ENCODE peak calls at places on chromosomes 3 and 15, in six cellular contexts. J, H, N, U, D and X are unnamed samples.

GRCh38 chr3:80097674-80098073 is 329.9 kb upstream of the ROBO1 start:
- DNase-seq in N (peak), J (no peak), D (no peak), U (no peak), H (no peak), X (no peak)

GRCh38 chr15:40470423-40471104 is at the start of gene CHST14:
- DNase-seq in H (peak), J (peak), N (peak), U (no peak), D (peak), X (peak)

GRCh38 chr15:101489633-101490407 is at the start of gene PCSK6:
- DNase-seq in D (no peak), U (no peak), J (peak), H (no peak), N (peak), X (peak)

GRCh38 chr15:40930430-40931299 is 1.5 kb downstream of the DLL4 start:
- DNase-seq in H (no peak), D (peak), N (peak), U (no peak), J (peak), X (peak)

GRCh38 chr3:147113293-147114045 is 292.9 kb downstream of the ZIC4 start:
- DNase-seq in U (peak), N (peak), H (no peak), D (peak), J (no peak), X (peak)

GRCh38 chr15:80160570-80161156 is 7.9 kb downstream of the FAH start:
- DNase-seq in N (peak), H (no peak), D (peak), U (peak), J (no peak), X (peak)

GRCh38 chr3:44845528-44846520 is 15.9 kb upstream of the TMEM42 start:
- DNase-seq in U (peak), H (no peak), J (no peak), N (peak), D (peak), X (peak)

GRCh38 chr3:62373215-62373614 is at the start of gene FEZF2:
- DNase-seq in H (no peak), J (peak), U (no peak), D (no peak), N (no peak), X (no peak)

GRCh38 chr15:69039516-69040225 is 25.2 kb downstream of the NOX5 start:
- DNase-seq in N (no peak), J (no peak), H (no peak), U (no peak), D (no peak), X (no peak)

GRCh38 chr15:57356636-57357035 is 19.7 kb upstream of the CGNL1 start:
- DNase-seq in D (peak), J (peak), N (peak), U (peak), H (no peak), X (no peak)

GRCh38 chr3:53721187-53721946 is 124.9 kb downstream of the CHDH start:
- DNase-seq in N (peak), D (peak), U (no peak), J (peak), H (no peak), X (no peak)

GRCh38 chr15:52523192-52523591 is 5.5 kb downstream of the MYO5A start:
- DNase-seq in U (peak), D (peak), J (no peak), N (peak), H (no peak), X (peak)

GRCh38 chr3:24387493-24387892 is 107.2 kb downstream of the THRB start:
- DNase-seq in J (no peak), N (peak), H (no peak), U (no peak), D (no peak), X (no peak)

GRCh38 chr3:157531301-157531660 is 28.1 kb upstream of the VEPH1 start:
- DNase-seq in H (no peak), D (peak), U (no peak), N (peak), J (no peak), X (no peak)

GRCh38 chr15:66072616-66073361 is 180.8 kb downstream of the MEGF11 start:
- DNase-seq in H (no peak), J (no peak), N (peak), D (no peak), U (peak), X (no peak)

GRCh38 chr15:42581272-42581730 is 5.9 kb downstream of the STARD9 start:
- DNase-seq in D (peak), U (no peak), J (peak), N (peak), H (peak), X (peak)

GRCh38 chr3:132088291-132088690 is 53.5 kb upstream of the CPNE4 start:
- DNase-seq in D (no peak), J (no peak), H (no peak), U (no peak), N (peak), X (no peak)

GRCh38 chr3:49124991-49125670 is 4.5 kb upstream of the USP19 start:
- DNase-seq in J (no peak), U (no peak), N (peak), D (peak), H (no peak), X (no peak)

GRCh38 chr15:74752486-74753395 is 4.1 kb downstream of the CYP1A2 start:
- DNase-seq in N (peak), H (no peak), J (no peak), D (peak), U (peak), X (no peak)

GRCh38 chr3:46110701-46111493 is 83.6 kb upstream of the XCR1 start:
- DNase-seq in U (peak), N (peak), J (no peak), H (no peak), D (peak), X (peak)

GRCh38 chr3:153285194-153285641 is 123.2 kb downstream of the RAP2B start:
- DNase-seq in U (no peak), J (peak), N (peak), H (no peak), D (peak), X (peak)

GRCh38 chr3:171640520-171641412 is 169.5 kb downstream of the PLD1 start:
- DNase-seq in U (peak), J (peak), H (no peak), N (peak), D (peak), X (peak)

GRCh38 chr3:112794622-112795172 is 52.0 kb downstream of the CD200R1L start:
- DNase-seq in J (no peak), N (no peak), D (no peak), H (no peak), U (no peak), X (peak)

GRCh38 chr3:116678853-116679252 is 30.7 kb upstream of the TUSC7 start:
- DNase-seq in N (no peak), D (no peak), U (no peak), J (no peak), H (no peak), X (no peak)

GRCh38 chr15:52243697-52244555 is 51.7 kb downstream of the MYO5C start:
- DNase-seq in D (no peak), H (no peak), U (no peak), J (no peak), N (no peak), X (no peak)

GRCh38 chr3:129973853-129974252 is 667 bp upstream of the TRH start:
- DNase-seq in J (no peak), N (no peak), H (no peak), D (no peak), U (no peak), X (no peak)

GRCh38 chr3:70861855-70862254 is 549.4 kb upstream of the MDFIC2 start:
- DNase-seq in J (no peak), U (no peak), N (peak), H (no peak), D (peak), X (peak)

GRCh38 chr3:154642066-154642619 is 212.2 kb upstream of the GPR149 start:
- DNase-seq in H (no peak), D (no peak), N (no peak), U (no peak), J (no peak), X (no peak)

GRCh38 chr15:66661432-66662096 is 40.5 kb upstream of the SMAD6 start:
- DNase-seq in N (no peak), H (no peak), U (no peak), J (no peak), D (no peak), X (no peak)

GRCh38 chr15:68602484-68603240 is 23.9 kb downstream of the CORO2B start:
- DNase-seq in J (no peak), H (no peak), D (no peak), U (no peak), N (no peak), X (no peak)

DNA sequence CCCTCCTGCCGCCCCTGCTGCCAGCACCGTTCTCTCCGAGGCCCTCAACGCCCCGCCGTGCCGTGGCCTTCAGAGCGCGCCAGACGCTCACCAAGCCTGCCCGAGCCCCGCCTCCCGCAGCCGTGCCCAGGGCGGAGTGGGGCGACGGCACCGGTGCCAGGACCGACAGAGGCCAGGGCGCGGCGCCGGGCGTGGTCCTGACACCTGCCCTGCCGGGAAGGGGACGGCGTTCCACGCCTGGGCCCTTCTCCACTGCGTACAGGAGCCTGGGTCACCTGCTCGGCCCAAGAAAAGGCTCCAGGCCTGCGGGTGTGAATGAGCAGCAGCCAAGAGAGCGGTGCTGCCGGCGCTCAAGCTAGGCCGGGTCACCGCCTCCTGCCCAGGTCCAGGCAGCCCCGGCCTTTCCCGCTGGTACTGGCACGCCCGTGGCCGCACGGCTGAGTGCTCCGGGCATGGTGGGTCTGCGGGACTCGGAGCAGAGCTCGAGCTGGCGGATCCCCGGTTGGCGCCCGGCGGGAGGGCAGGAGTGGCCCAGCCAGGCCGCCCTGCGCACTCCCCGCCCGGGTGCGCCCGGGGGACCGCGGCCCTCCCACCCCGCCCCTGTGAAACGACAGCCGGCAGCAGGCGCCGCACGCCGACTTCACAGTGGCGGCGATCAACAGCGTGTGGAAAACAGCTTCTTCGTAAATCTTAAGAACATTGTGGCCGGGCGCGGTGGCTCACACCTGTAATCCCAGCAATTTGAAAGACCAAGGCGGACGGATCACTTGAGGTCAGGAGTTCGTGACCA is 4.2 kb downstream of the OCA2 start:
- DNase-seq in U (no peak), D (no peak), N (no peak), H (peak), J (peak), X (no peak)
- H3K4me3 ChIP-seq in U (no peak), D (no peak), N (no peak), H (peak), J (peak), X (peak)

GRCh38 chr3:183116051-183116614 is 16.8 kb upstream of the MCCC1 start:
- DNase-seq in D (no peak), U (no peak), H (peak), J (peak), N (no peak), X (no peak)
- H3K4me3 ChIP-seq in D (no peak), U (peak), H (peak), J (peak), N (no peak), X (no peak)

GRCh38 chr15:89912145-89912673 is 543 bp downstream of the ARPIN start:
- DNase-seq in D (no peak), N (peak), U (no peak), H (peak), J (peak), X (peak)
- H3K4me3 ChIP-seq in D (peak), N (peak), U (peak), H (peak), J (peak), X (peak)

DNA sequence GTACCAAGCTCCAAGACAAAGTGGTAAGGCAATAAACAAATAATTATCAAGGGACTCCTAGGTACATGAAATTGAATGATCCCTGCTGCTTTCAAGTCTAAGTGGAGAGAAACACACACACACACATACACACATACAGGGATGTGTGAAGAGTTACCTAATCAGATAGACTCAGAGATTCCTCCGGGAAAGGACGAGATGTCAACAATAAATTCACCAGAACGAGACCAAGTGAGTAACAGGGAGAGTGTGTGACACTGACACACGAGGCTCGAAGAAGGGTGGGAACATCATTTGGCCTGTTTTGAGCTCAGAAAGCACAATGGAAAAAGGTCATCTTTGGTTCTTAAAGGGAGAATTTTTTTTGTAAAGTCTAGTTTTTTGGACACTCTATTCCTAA is 13.3 kb downstream of the LRIG1 start:
- DNase-seq in J (no peak), H (no peak), U (no peak), D (peak), N (peak), X (peak)
- H3K4me3 ChIP-seq in J (no peak), H (no peak), U (no peak), D (no peak), N (no peak), X (no peak)

DNA sequence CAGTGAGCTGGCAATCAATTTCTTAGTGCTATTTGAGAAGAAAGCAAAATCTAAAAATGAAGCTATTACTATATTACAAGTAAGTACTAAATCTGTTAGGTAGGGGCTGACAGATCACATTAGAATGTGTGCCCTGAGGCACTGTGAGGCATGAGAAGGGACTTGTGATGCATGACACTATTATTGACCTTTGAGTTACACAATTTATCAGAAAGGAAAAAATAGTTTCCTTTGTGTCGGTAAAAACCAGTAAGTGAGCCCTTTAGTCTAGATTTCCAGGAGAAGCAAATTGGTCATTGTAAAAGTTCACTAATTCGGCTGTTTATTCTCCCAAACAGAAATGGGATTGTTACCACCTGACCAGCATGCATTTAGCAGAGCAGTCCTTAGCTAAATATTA is 379.6 kb upstream of the CNTN6 start:
- DNase-seq in D (no peak), U (peak), H (no peak), J (no peak), N (no peak), X (peak)
- H3K4me3 ChIP-seq in D (no peak), U (no peak), H (no peak), J (no peak), N (no peak), X (no peak)

GRCh38 chr3:43286886-43287301 is 554 bp downstream of the SNRK start:
- DNase-seq in H (no peak), U (no peak), D (no peak), J (peak), N (peak), X (peak)

GRCh38 chr3:43288850-43289249 is 2.5 kb downstream of the SNRK start:
- DNase-seq in H (no peak), U (no peak), D (no peak), J (no peak), N (no peak), X (peak)

GRCh38 chr3:43286115-43286885 is at the start of gene SNRK:
- DNase-seq in D (peak), N (peak), J (peak), H (peak), U (no peak), X (peak)

GRCh38 chr3:43288366-43288765 is 2.0 kb downstream of the SNRK start:
- DNase-seq in J (no peak), H (no peak), U (no peak), D (peak), N (peak), X (peak)

DNA sequence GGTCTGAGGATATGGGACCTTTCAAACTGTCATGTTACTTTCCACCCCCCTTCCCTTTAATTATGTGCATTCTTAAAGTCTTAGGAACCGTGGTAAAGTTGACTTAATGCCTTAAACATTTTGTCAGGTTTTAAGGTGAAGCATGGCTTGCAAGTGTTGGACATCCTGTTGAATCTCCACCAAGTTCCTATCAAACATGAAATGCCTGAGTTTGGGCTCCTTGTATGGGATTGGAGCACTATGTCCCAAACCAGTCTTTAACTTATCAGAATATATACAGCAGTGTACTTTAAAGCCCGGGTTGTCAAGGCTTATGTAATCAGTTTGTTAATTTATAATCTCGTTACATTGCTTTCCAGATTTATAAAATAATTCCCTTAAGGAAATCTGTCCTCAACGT is 1.2 kb downstream of the SNRK start:
- DNase-seq in N (peak), J (no peak), D (peak), U (no peak), H (no peak), X (peak)
- H3K4me3 ChIP-seq in N (peak), J (peak), D (peak), U (peak), H (peak), X (peak)

GRCh38 chr15:23564798-23565394 is 578 bp upstream of the MKRN3 start:
- DNase-seq in J (peak), D (no peak), U (no peak), H (no peak), N (peak), X (no peak)
- H3K4me3 ChIP-seq in J (no peak), D (no peak), U (peak), H (no peak), N (peak), X (peak)